ENCODE peak calls at places on chromosomes 1 and 21, in nine cellular contexts. V, M, Y, R, T, B, G, O and S are unnamed samples.

GRCh38 chr1:13947658-13948057 is 247.7 kb downstream of the PRDM2 start:
- DNase-seq in R (no peak), B (no peak), T (no peak), M (no peak), O (no peak), Y (no peak), G (no peak), V (no peak), S (no peak)

GRCh38 chr1:40226187-40226586 is 21.6 kb upstream of the TMCO2 start:
- DNase-seq in B (no peak), M (no peak), O (no peak), R (no peak), Y (no peak), T (no peak), V (no peak), G (no peak), S (no peak)

GRCh38 chr1:212247987-212248386 is 37.2 kb upstream of the PPP2R5A start:
- DNase-seq in T (no peak), B (no peak), M (no peak), V (no peak), O (no peak), R (no peak), G (no peak), Y (no peak), S (no peak)

GRCh38 chr1:6245869-6246496 is 2.0 kb downstream of the HES3 start:
- DNase-seq in M (no peak), R (peak; percentile 47), B (no peak), T (peak; percentile 97), O (no peak), Y (no peak), V (no peak), G (peak; percentile 62), S (no peak)

GRCh38 chr1:213492161-213493041 is 441.4 kb downstream of the RPS6KC1 start:
- DNase-seq in M (no peak), R (no peak), V (no peak), Y (no peak), O (no peak), G (no peak), T (no peak), B (no peak), S (no peak)

GRCh38 chr1:198364471-198364870 is 176.0 kb downstream of the ATP6V1G3 start:
- DNase-seq in Y (no peak), T (no peak), O (peak; percentile 38), B (no peak), R (no peak), G (no peak), M (no peak), V (peak; percentile 12), S (no peak)

GRCh38 chr1:161486806-161487482 is 18.3 kb upstream of the FCGR2A start:
- DNase-seq in Y (peak; percentile 62), G (peak; percentile 2), B (peak; percentile 59), T (no peak), R (peak; percentile 7), M (no peak), V (peak; percentile 74), O (peak; percentile 87), S (peak; percentile 82)

GRCh38 chr1:39952359-39953110 is 2.4 kb upstream of the MFSD2A start:
- DNase-seq in M (no peak), Y (no peak), R (no peak), T (no peak), O (no peak), V (no peak), G (no peak), B (no peak), S (no peak)

GRCh38 chr1:160739098-160739511 is at the start of gene SLAMF7:
- DNase-seq in R (no peak), B (no peak), T (no peak), M (no peak), G (no peak), V (no peak), Y (peak; percentile 7), O (peak; percentile 60), S (peak; percentile 42)

GRCh38 chr1:175906370-175906769 is 163.0 kb upstream of the TNR start:
- DNase-seq in T (no peak), R (no peak), M (no peak), O (no peak), V (no peak), B (no peak), Y (no peak), G (no peak), S (no peak)

GRCh38 chr1:79551321-79551720 is 544.8 kb upstream of the ADGRL4 start:
- DNase-seq in Y (peak; percentile 38), B (no peak), T (no peak), O (no peak), G (no peak), V (peak; percentile 52), R (no peak), M (no peak), S (no peak)

GRCh38 chr1:28359592-28360239 is 9.8 kb upstream of the PHACTR4 start:
- DNase-seq in M (peak; percentile 47), O (peak; percentile 64), B (peak; percentile 62), G (peak; percentile 78), R (peak; percentile 66), T (peak; percentile 77), V (peak; percentile 64), Y (peak; percentile 71), S (peak; percentile 77)

GRCh38 chr1:8047686-8048522 is 21.8 kb upstream of the ERRFI1 start:
- DNase-seq in V (peak; percentile 80), T (no peak), B (no peak), M (peak; percentile 29), G (no peak), Y (peak; percentile 90), R (no peak), O (peak; percentile 96), S (no peak)

GRCh38 chr1:70277875-70278274 is 56.7 kb downstream of the SRSF11 start:
- DNase-seq in G (no peak), V (no peak), O (no peak), M (no peak), B (no peak), Y (no peak), R (no peak), T (no peak), S (no peak)

GRCh38 chr1:115761601-115762302 is 6.8 kb downstream of the CASQ2 start:
- DNase-seq in B (no peak), M (no peak), Y (no peak), T (no peak), R (no peak), G (no peak), V (no peak), O (no peak), S (no peak)

GRCh38 chr1:176559474-176560390 is 96.8 kb downstream of the PAPPA2 start:
- DNase-seq in O (peak; percentile 83), G (peak; percentile 15), B (no peak), V (peak; percentile 53), Y (peak; percentile 59), M (no peak), R (peak; percentile 72), T (peak; percentile 66), S (peak; percentile 66)

GRCh38 chr1:28862571-28863403 is 50.8 kb downstream of the OPRD1 start:
- DNase-seq in T (no peak), Y (no peak), V (no peak), R (no peak), O (no peak), B (no peak), M (no peak), G (no peak), S (no peak)

GRCh38 chr1:226821719-226822085 is 48.7 kb upstream of the PSEN2 start:
- DNase-seq in R (no peak), T (no peak), B (no peak), G (no peak), Y (no peak), V (peak; percentile 72), M (no peak), O (no peak), S (no peak)

GRCh38 chr21:33374080-33374873 is 28.9 kb upstream of the IFNGR2 start:
- DNase-seq in G (peak; percentile 60), R (no peak), M (no peak), B (peak; percentile 58), Y (peak; percentile 53), V (peak; percentile 58), O (peak; percentile 72), T (peak; percentile 49), S (peak; percentile 82)